ENCODE peak calls at places on chromosomes 1 and 21, in five cellular contexts. One of them, this sample, is unnamed.
A peak's percentile ranks its signal among the peaks of the same experiment; 100 is the strongest.

GRCh38 chr21:14260459-14260764 is 44.5 kb downstream of the RBM11 start:
- DNase-seq in stimulated activated CD8-positive, alpha-beta memory T cell treated with anti-CD3 and anti-CD28 coated beads, Interleukin-12 subunit alpha, Interleukin-12 subunit beta, amount 100 ng/mL, for 4 hours: no peak
- DNase-seq in nucleus accumbens: no peak
- DNase-seq in SW 1271: no peak
- DNase-seq in HuH-7: no peak
- DNase-seq in this sample: no peak

GRCh38 chr1:3133671-3134070 is 64.7 kb downstream of the PRDM16 start:
- DNase-seq in SW 1271: no peak
- DNase-seq in nucleus accumbens: no peak
- DNase-seq in stimulated activated CD8-positive, alpha-beta memory T cell treated with anti-CD3 and anti-CD28 coated beads, Interleukin-12 subunit alpha, Interleukin-12 subunit beta, amount 100 ng/mL, for 4 hours: no peak
- DNase-seq in HuH-7: peak; percentile 61
- DNase-seq in this sample: no peak

GRCh38 chr1:205587576-205587975 is 44.2 kb downstream of the ELK4 start:
- DNase-seq in stimulated activated CD8-positive, alpha-beta memory T cell treated with anti-CD3 and anti-CD28 coated beads, Interleukin-12 subunit alpha, Interleukin-12 subunit beta, amount 100 ng/mL, for 4 hours: no peak
- DNase-seq in SW 1271: no peak
- DNase-seq in nucleus accumbens: no peak
- DNase-seq in HuH-7: no peak
- DNase-seq in this sample: no peak

GRCh38 chr1:193070395-193070753 is 11.0 kb downstream of the RO60 start:
- DNase-seq in HuH-7: no peak
- DNase-seq in stimulated activated CD8-positive, alpha-beta memory T cell treated with anti-CD3 and anti-CD28 coated beads, Interleukin-12 subunit alpha, Interleukin-12 subunit beta, amount 100 ng/mL, for 4 hours: no peak
- DNase-seq in nucleus accumbens: no peak
- DNase-seq in SW 1271: no peak
- DNase-seq in this sample: no peak

GRCh38 chr1:56200446-56200845 is 378.9 kb downstream of the PLPP3 start:
- DNase-seq in HuH-7: no peak
- DNase-seq in nucleus accumbens: no peak
- DNase-seq in stimulated activated CD8-positive, alpha-beta memory T cell treated with anti-CD3 and anti-CD28 coated beads, Interleukin-12 subunit alpha, Interleukin-12 subunit beta, amount 100 ng/mL, for 4 hours: no peak
- DNase-seq in SW 1271: no peak
- DNase-seq in this sample: no peak

GRCh38 chr1:15158506-15159165 is 5.1 kb downstream of the TMEM51 start:
- DNase-seq in stimulated activated CD8-positive, alpha-beta memory T cell treated with anti-CD3 and anti-CD28 coated beads, Interleukin-12 subunit alpha, Interleukin-12 subunit beta, amount 100 ng/mL, for 4 hours: no peak
- DNase-seq in HuH-7: no peak
- DNase-seq in nucleus accumbens: no peak
- DNase-seq in SW 1271: peak; percentile 8
- DNase-seq in this sample: no peak

GRCh38 chr1:53559854-53560571 is 100.8 kb downstream of the DMRTB1 start:
- DNase-seq in SW 1271: no peak
- DNase-seq in nucleus accumbens: no peak
- DNase-seq in HuH-7: no peak
- DNase-seq in stimulated activated CD8-positive, alpha-beta memory T cell treated with anti-CD3 and anti-CD28 coated beads, Interleukin-12 subunit alpha, Interleukin-12 subunit beta, amount 100 ng/mL, for 4 hours: no peak
- DNase-seq in this sample: no peak

GRCh38 chr1:3795453-3796214 is 664 bp downstream of the LRRC47 start:
- DNase-seq in HuH-7: no peak
- DNase-seq in SW 1271: no peak
- DNase-seq in stimulated activated CD8-positive, alpha-beta memory T cell treated with anti-CD3 and anti-CD28 coated beads, Interleukin-12 subunit alpha, Interleukin-12 subunit beta, amount 100 ng/mL, for 4 hours: no peak
- DNase-seq in nucleus accumbens: no peak
- DNase-seq in this sample: no peak

GRCh38 chr1:22870201-22870871 is 102.3 kb downstream of the LACTBL1 start:
- DNase-seq in HuH-7: no peak
- DNase-seq in SW 1271: no peak
- DNase-seq in nucleus accumbens: no peak
- DNase-seq in stimulated activated CD8-positive, alpha-beta memory T cell treated with anti-CD3 and anti-CD28 coated beads, Interleukin-12 subunit alpha, Interleukin-12 subunit beta, amount 100 ng/mL, for 4 hours: no peak
- DNase-seq in this sample: no peak

GRCh38 chr1:181784039-181784683 is 277.4 kb downstream of the ZNF648 start:
- DNase-seq in HuH-7: no peak
- DNase-seq in nucleus accumbens: no peak
- DNase-seq in stimulated activated CD8-positive, alpha-beta memory T cell treated with anti-CD3 and anti-CD28 coated beads, Interleukin-12 subunit alpha, Interleukin-12 subunit beta, amount 100 ng/mL, for 4 hours: no peak
- DNase-seq in SW 1271: no peak
- DNase-seq in this sample: peak; percentile 25

GRCh38 chr21:30391615-30392014 is 4.2 kb upstream of the KRTAP13-1 start:
- DNase-seq in HuH-7: no peak
- DNase-seq in stimulated activated CD8-positive, alpha-beta memory T cell treated with anti-CD3 and anti-CD28 coated beads, Interleukin-12 subunit alpha, Interleukin-12 subunit beta, amount 100 ng/mL, for 4 hours: no peak
- DNase-seq in nucleus accumbens: no peak
- DNase-seq in SW 1271: no peak
- DNase-seq in this sample: no peak

GRCh38 chr1:204143276-204144041 is 8.4 kb downstream of the ETNK2 start:
- DNase-seq in HuH-7: no peak
- DNase-seq in SW 1271: no peak
- DNase-seq in stimulated activated CD8-positive, alpha-beta memory T cell treated with anti-CD3 and anti-CD28 coated beads, Interleukin-12 subunit alpha, Interleukin-12 subunit beta, amount 100 ng/mL, for 4 hours: no peak
- DNase-seq in nucleus accumbens: no peak
- DNase-seq in this sample: no peak

GRCh38 chr1:114386129-114387037 is 124.6 kb downstream of the TRIM33 start:
- DNase-seq in nucleus accumbens: no peak
- DNase-seq in SW 1271: no peak
- DNase-seq in HuH-7: no peak
- DNase-seq in stimulated activated CD8-positive, alpha-beta memory T cell treated with anti-CD3 and anti-CD28 coated beads, Interleukin-12 subunit alpha, Interleukin-12 subunit beta, amount 100 ng/mL, for 4 hours: no peak
- DNase-seq in this sample: no peak

GRCh38 chr1:160164121-160164520 is 12.7 kb downstream of the ATP1A4 start:
- DNase-seq in HuH-7: no peak
- DNase-seq in SW 1271: no peak
- DNase-seq in nucleus accumbens: no peak
- DNase-seq in stimulated activated CD8-positive, alpha-beta memory T cell treated with anti-CD3 and anti-CD28 coated beads, Interleukin-12 subunit alpha, Interleukin-12 subunit beta, amount 100 ng/mL, for 4 hours: no peak
- DNase-seq in this sample: no peak

GRCh38 chr21:38759286-38759872 is 46.4 kb upstream of the ETS2 start:
- DNase-seq in HuH-7: no peak
- DNase-seq in stimulated activated CD8-positive, alpha-beta memory T cell treated with anti-CD3 and anti-CD28 coated beads, Interleukin-12 subunit alpha, Interleukin-12 subunit beta, amount 100 ng/mL, for 4 hours: no peak
- DNase-seq in SW 1271: no peak
- DNase-seq in nucleus accumbens: no peak
- DNase-seq in this sample: no peak

GRCh38 chr1:95003433-95003738 is 69.4 kb downstream of the ALG14 start:
- DNase-seq in nucleus accumbens: no peak
- DNase-seq in HuH-7: no peak
- DNase-seq in SW 1271: no peak
- DNase-seq in stimulated activated CD8-positive, alpha-beta memory T cell treated with anti-CD3 and anti-CD28 coated beads, Interleukin-12 subunit alpha, Interleukin-12 subunit beta, amount 100 ng/mL, for 4 hours: no peak
- DNase-seq in this sample: no peak

GRCh38 chr1:219317762-219318353 is 144.2 kb downstream of the LYPLAL1 start:
- DNase-seq in HuH-7: peak; percentile 56
- DNase-seq in nucleus accumbens: no peak
- DNase-seq in SW 1271: no peak
- DNase-seq in stimulated activated CD8-positive, alpha-beta memory T cell treated with anti-CD3 and anti-CD28 coated beads, Interleukin-12 subunit alpha, Interleukin-12 subunit beta, amount 100 ng/mL, for 4 hours: no peak
- DNase-seq in this sample: no peak

GRCh38 chr1:22972760-22973159 is at the start of gene LACTBL1:
- DNase-seq in SW 1271: no peak
- DNase-seq in stimulated activated CD8-positive, alpha-beta memory T cell treated with anti-CD3 and anti-CD28 coated beads, Interleukin-12 subunit alpha, Interleukin-12 subunit beta, amount 100 ng/mL, for 4 hours: no peak
- DNase-seq in nucleus accumbens: no peak
- DNase-seq in HuH-7: no peak
- DNase-seq in this sample: no peak

GRCh38 chr1:31652891-31653489 is 8.3 kb upstream of the PEF1 start:
- DNase-seq in nucleus accumbens: no peak
- DNase-seq in SW 1271: no peak
- DNase-seq in stimulated activated CD8-positive, alpha-beta memory T cell treated with anti-CD3 and anti-CD28 coated beads, Interleukin-12 subunit alpha, Interleukin-12 subunit beta, amount 100 ng/mL, for 4 hours: no peak
- DNase-seq in HuH-7: no peak
- DNase-seq in this sample: no peak

GRCh38 chr1:223345720-223346119 is 18.3 kb downstream of the SUSD4 start:
- DNase-seq in HuH-7: no peak
- DNase-seq in SW 1271: no peak
- DNase-seq in stimulated activated CD8-positive, alpha-beta memory T cell treated with anti-CD3 and anti-CD28 coated beads, Interleukin-12 subunit alpha, Interleukin-12 subunit beta, amount 100 ng/mL, for 4 hours: no peak
- DNase-seq in nucleus accumbens: no peak
- DNase-seq in this sample: no peak

GRCh38 chr1:169858467-169858866 is 35.2 kb downstream of the SCYL3 start:
- DNase-seq in nucleus accumbens: no peak
- DNase-seq in HuH-7: no peak
- DNase-seq in stimulated activated CD8-positive, alpha-beta memory T cell treated with anti-CD3 and anti-CD28 coated beads, Interleukin-12 subunit alpha, Interleukin-12 subunit beta, amount 100 ng/mL, for 4 hours: no peak
- DNase-seq in SW 1271: no peak
- DNase-seq in this sample: no peak

GRCh38 chr1:228393268-228393699 is 13.4 kb downstream of the TRIM11 start:
- DNase-seq in stimulated activated CD8-positive, alpha-beta memory T cell treated with anti-CD3 and anti-CD28 coated beads, Interleukin-12 subunit alpha, Interleukin-12 subunit beta, amount 100 ng/mL, for 4 hours: no peak
- DNase-seq in SW 1271: no peak
- DNase-seq in HuH-7: no peak
- DNase-seq in nucleus accumbens: no peak
- DNase-seq in this sample: no peak

GRCh38 chr21:46545363-46545762 is 59.5 kb downstream of the S100B start:
- DNase-seq in stimulated activated CD8-positive, alpha-beta memory T cell treated with anti-CD3 and anti-CD28 coated beads, Interleukin-12 subunit alpha, Interleukin-12 subunit beta, amount 100 ng/mL, for 4 hours: no peak
- DNase-seq in HuH-7: no peak
- DNase-seq in nucleus accumbens: no peak
- DNase-seq in SW 1271: no peak
- DNase-seq in this sample: no peak